ENCODE peak calls at places on chromosomes 5 and 9, in five cellular contexts. X is endodermal cell, O is colonic mucosa, Q is Panc1, I is PC-9. Z is an unnamed sample.

GRCh38 chr9:129989740-129990139 is 53.2 kb downstream of the FNBP1 start:
- DNase-seq in X (no peak), O (no peak), Q (no peak), I (peak; percentile 69), Z (no peak)

GRCh38 chr9:131618071-131618479 is 72.8 kb downstream of the PRRT1B start:
- DNase-seq in X (no peak), O (no peak), Q (no peak), I (peak; percentile 21), Z (no peak)

GRCh38 chr5:170720984-170721383 is 62.5 kb upstream of the GABRP start:
- DNase-seq in X (no peak), O (no peak), Q (no peak), I (no peak), Z (no peak)

GRCh38 chr9:95511232-95511951 is 5.4 kb downstream of the PTCH1 start:
- DNase-seq in X (peak; percentile 93), O (peak; percentile 83), Q (no peak), I (peak; percentile 69), Z (no peak)

GRCh38 chr5:138033916-138034315 is 1.0 kb upstream of the FAM13B start:
- DNase-seq in X (no peak), O (no peak), Q (no peak), I (no peak), Z (no peak)

GRCh38 chr5:6634327-6634713 is 1.1 kb downstream of the SRD5A1 start:
- DNase-seq in X (peak; percentile 54), O (no peak), Q (no peak), I (no peak), Z (no peak)

GRCh38 chr9:89362647-89363310 is 44.5 kb downstream of the SECISBP2 start:
- DNase-seq in X (no peak), O (no peak), Q (no peak), I (no peak), Z (no peak)

GRCh38 chr5:43210570-43210969 is 18.5 kb downstream of the NIM1K start:
- DNase-seq in X (no peak), O (no peak), Q (no peak), I (no peak), Z (no peak)

GRCh38 chr5:10432059-10433008 is 9.3 kb upstream of the ROPN1L start:
- DNase-seq in X (no peak), O (no peak), Q (no peak), I (no peak), Z (no peak)

GRCh38 chr9:16681659-16681990 is 188.8 kb downstream of the BNC2 start:
- DNase-seq in X (no peak), O (no peak), Q (no peak), I (no peak), Z (no peak)

GRCh38 chr9:16675131-16675530 is 195.3 kb downstream of the BNC2 start:
- DNase-seq in X (no peak), O (no peak), Q (no peak), I (no peak), Z (no peak)

GRCh38 chr9:16676547-16676946 is 193.9 kb downstream of the BNC2 start:
- DNase-seq in X (no peak), O (no peak), Q (no peak), I (no peak), Z (no peak)

GRCh38 chr9:16680965-16681658 is 189.4 kb downstream of the BNC2 start:
- DNase-seq in X (no peak), O (no peak), Q (no peak), I (no peak), Z (no peak)

GRCh38 chr9:16679327-16679821 is 191.1 kb downstream of the BNC2 start:
- DNase-seq in X (no peak), O (no peak), Q (no peak), I (no peak), Z (no peak)
- H3K27ac ChIP-seq in X (no peak overlapping the region), O (no peak overlapping the region), Q (no peak overlapping the region), I (no peak overlapping the region), Z (no peak overlapping the region)

GRCh38 chr5:181207960-181208253 is 2.9 kb upstream of the TRIM7 start:
- DNase-seq in X (no peak), O (no peak), Q (no peak), I (no peak), Z (no peak)
- H3K4me3 ChIP-seq in X (peak overlapping the region; percentile 98), O (no peak overlapping the region), Q (peak overlapping the region; percentile 18), I (peak overlapping the region; percentile 69), Z (no peak overlapping the region)

GRCh38 chr9:98971168-98971914 is 27.6 kb downstream of the COL15A1 start:
- DNase-seq in X (peak; percentile 68), O (no peak), Q (no peak), I (no peak), Z (no peak)
- H3K27me3 ChIP-seq in X (peaks cover 21% of the 10 kb centered on the region), O (no peaks in the 10 kb centered on the region), Q (no peaks in the 10 kb centered on the region), I (no peaks in the 10 kb centered on the region), Z (peaks cover 5% of the 10 kb centered on the region)

GRCh38 chr5:151074557-151074956 is 6.3 kb downstream of the TNIP1 start:
- DNase-seq in X (no peak), O (no peak), Q (no peak), I (no peak), Z (no peak)
- H3K27ac ChIP-seq in X (no peak overlapping the region), O (no peak overlapping the region), Q (no peak overlapping the region), I (peak overlapping the region; percentile 94), Z (no peak overlapping the region)

GRCh38 chr5:14264605-14265316 is 121.6 kb downstream of the TRIO start:
- DNase-seq in X (peak; percentile 96), O (peak; percentile 95), Q (peak; percentile 89), I (peak; percentile 99), Z (no peak)
- H3K4me3 ChIP-seq in X (peak overlapping the region; percentile 71), O (no peak overlapping the region), Q (peak overlapping the region; percentile 24), I (peak overlapping the region; percentile 52), Z (no peak overlapping the region)

GRCh38 chr5:176793736-176794135 is 16.6 kb upstream of the UNC5A start:
- DNase-seq in X (no peak), O (no peak), Q (no peak), I (no peak), Z (no peak)

GRCh38 chr5:176794509-176794908 is 15.8 kb upstream of the UNC5A start:
- DNase-seq in X (no peak), O (no peak), Q (no peak), I (no peak), Z (no peak)

GRCh38 chr5:176792584-176793342 is 17.6 kb upstream of the UNC5A start:
- DNase-seq in X (no peak), O (no peak), Q (no peak), I (no peak), Z (no peak)

GRCh38 chr5:176790921-176791320 is 19.4 kb upstream of the UNC5A start:
- DNase-seq in X (no peak), O (no peak), Q (no peak), I (no peak), Z (no peak)

GRCh38 chr5:176793343-176793699 is 17.0 kb upstream of the UNC5A start:
- DNase-seq in X (peak; percentile 73), O (no peak), Q (no peak), I (peak; percentile 25), Z (no peak)
- H3K27me3 ChIP-seq in X (no peaks in the 10 kb centered on the region), O (peaks cover 4% of the 10 kb centered on the region), Q (peaks cover 5% of the 10 kb centered on the region), I (no peaks in the 10 kb centered on the region), Z (no peaks in the 10 kb centered on the region)

GRCh38 chr9:92147854-92148184 is 32.6 kb upstream of the SPTLC1 start:
- DNase-seq in X (no peak), O (no peak), Q (no peak), I (no peak), Z (no peak)
- H3K27ac ChIP-seq in X (peak overlapping the region; percentile 54), O (no peak overlapping the region), Q (peak overlapping the region; percentile 26), I (peak overlapping the region; percentile 63), Z (no peak overlapping the region)